ENCODE peak calls at places on chromosomes 6 and 20, in eight cellular contexts. S, Z, W, F, C, T, A and Y are unnamed samples.

GRCh38 chr6:56767892-56768531 is 125.3 kb upstream of the DST start:
- DNase-seq in S (no peak), Z (no peak), W (peak), F (no peak), C (no peak), T (no peak), A (no peak), Y (no peak)

GRCh38 chr20:63453029-63453523 is 19.4 kb downstream of the KCNQ2 start:
- DNase-seq in S (no peak), Z (no peak), W (peak), F (peak), C (no peak), T (no peak), A (no peak), Y (no peak)

GRCh38 chr6:5950448-5950847 is 56.3 kb downstream of the NRN1 start:
- DNase-seq in S (no peak), Z (no peak), W (peak), F (no peak), C (no peak), T (peak), A (no peak), Y (no peak)

GRCh38 chr6:28090902-28091586 is 10.7 kb downstream of the ZNF165 start:
- DNase-seq in S (no peak), Z (no peak), W (no peak), F (no peak), C (no peak), T (no peak), A (no peak), Y (no peak)

GRCh38 chr6:11847515-11848244 is 69.1 kb upstream of the ADTRP start:
- DNase-seq in S (peak), Z (no peak), W (no peak), F (no peak), C (peak), T (no peak), A (no peak), Y (peak)

GRCh38 chr6:118787746-118788419 is 106.1 kb upstream of the ASF1A start:
- DNase-seq in S (no peak), Z (no peak), W (no peak), F (no peak), C (no peak), T (no peak), A (no peak), Y (peak)

GRCh38 chr6:7100072-7100750 is 7.5 kb upstream of the RREB1 start:
- DNase-seq in S (no peak), Z (no peak), W (no peak), F (no peak), C (no peak), T (no peak), A (no peak), Y (no peak)

GRCh38 chr6:170293411-170293844 is 2.5 kb upstream of the DLL1 start:
- DNase-seq in S (no peak), Z (no peak), W (no peak), F (no peak), C (no peak), T (no peak), A (no peak), Y (no peak)

GRCh38 chr6:162177733-162178132 is 549.8 kb downstream of the PRKN start:
- DNase-seq in S (peak), Z (no peak), W (peak), F (no peak), C (no peak), T (no peak), A (no peak), Y (no peak)

GRCh38 chr20:37735541-37735940 is 41.7 kb downstream of the CTNNBL1 start:
- DNase-seq in S (no peak), Z (no peak), W (no peak), F (no peak), C (no peak), T (no peak), A (no peak), Y (no peak)

GRCh38 chr6:18048953-18049630 is 61.7 kb upstream of the KIF13A start:
- DNase-seq in S (no peak), Z (no peak), W (no peak), F (no peak), C (no peak), T (no peak), A (no peak), Y (no peak)

GRCh38 chr6:109052852-109053251 is 41.8 kb downstream of the SESN1 start:
- DNase-seq in S (no peak), Z (no peak), W (no peak), F (no peak), C (no peak), T (no peak), A (peak), Y (no peak)

GRCh38 chr6:165805604-165806003 is 142.6 kb upstream of the PDE10A start:
- DNase-seq in S (no peak), Z (no peak), W (peak), F (no peak), C (no peak), T (no peak), A (no peak), Y (no peak)

GRCh38 chr6:30463242-30463641 is 26.1 kb upstream of the HLA-E start:
- DNase-seq in S (no peak), Z (no peak), W (no peak), F (no peak), C (no peak), T (no peak), A (no peak), Y (no peak)

GRCh38 chr6:134539865-134540323 is 222.0 kb upstream of the SGK1 start:
- DNase-seq in S (no peak), Z (peak), W (peak), F (no peak), C (no peak), T (no peak), A (no peak), Y (peak)

GRCh38 chr6:17866876-17867444 is 120.5 kb downstream of the KIF13A start:
- DNase-seq in S (no peak), Z (no peak), W (no peak), F (peak), C (no peak), T (no peak), A (no peak), Y (no peak)

GRCh38 chr20:63641146-63641791 is 12.0 kb downstream of the STMN3 start:
- DNase-seq in S (no peak), Z (peak), W (peak), F (no peak), C (no peak), T (no peak), A (no peak), Y (peak)

GRCh38 chr6:4577406-4577805 is 198.8 kb upstream of the CDYL start:
- DNase-seq in S (peak), Z (no peak), W (no peak), F (no peak), C (peak), T (no peak), A (no peak), Y (peak)

GRCh38 chr6:17349437-17349836 is 44.0 kb upstream of the CAP2 start:
- DNase-seq in S (no peak), Z (peak), W (no peak), F (peak), C (peak), T (no peak), A (no peak), Y (peak)

GRCh38 chr6:13365320-13365719 is 37.0 kb upstream of the TBC1D7 start:
- DNase-seq in S (no peak), Z (no peak), W (no peak), F (no peak), C (no peak), T (no peak), A (no peak), Y (no peak)

GRCh38 chr6:33634203-33634727 is 13.1 kb downstream of the ITPR3 start:
- DNase-seq in S (peak), Z (no peak), W (no peak), F (peak), C (no peak), T (no peak), A (no peak), Y (no peak)

GRCh38 chr6:105322499-105323231 is 80.2 kb downstream of the PREP start:
- DNase-seq in S (no peak), Z (peak), W (no peak), F (no peak), C (no peak), T (no peak), A (no peak), Y (no peak)

GRCh38 chr20:46552460-46553420 is 2.3 kb upstream of the OCSTAMP start:
- DNase-seq in S (no peak), Z (no peak), W (no peak), F (no peak), C (no peak), T (no peak), A (no peak), Y (no peak)

GRCh38 chr20:50385733-50386640 is 124.2 kb upstream of the PTPN1 start:
- DNase-seq in S (no peak), Z (no peak), W (no peak), F (no peak), C (peak), T (no peak), A (no peak), Y (no peak)

GRCh38 chr6:14596410-14596809 is 478.8 kb downstream of the CD83 start:
- DNase-seq in S (peak), Z (peak), W (no peak), F (no peak), C (peak), T (no peak), A (no peak), Y (peak)

GRCh38 chr6:162772466-162772865 is 44.7 kb downstream of the PACRG start:
- DNase-seq in S (no peak), Z (no peak), W (no peak), F (no peak), C (no peak), T (no peak), A (peak), Y (no peak)

GRCh38 chr6:447381-448165 is 56.0 kb downstream of the IRF4 start:
- DNase-seq in S (no peak), Z (no peak), W (no peak), F (no peak), C (no peak), T (no peak), A (no peak), Y (no peak)

GRCh38 chr6:34391711-34392496 is 565 bp downstream of the NUDT3 start:
- DNase-seq in S (peak), Z (peak), W (peak), F (peak), C (peak), T (peak), A (peak), Y (peak)

GRCh38 chr6:137323860-137324259 is 104.7 kb upstream of the IFNGR1 start:
- DNase-seq in S (no peak), Z (no peak), W (peak), F (no peak), C (no peak), T (peak), A (no peak), Y (no peak)

GRCh38 chr6:150813993-150814359 is 51.5 kb upstream of the MTHFD1L start:
- DNase-seq in S (peak), Z (peak), W (no peak), F (peak), C (peak), T (no peak), A (no peak), Y (no peak)

GRCh38 chr6:132813173-132813856 is 1.1 kb upstream of the RPS12 start:
- DNase-seq in S (peak), Z (peak), W (peak), F (peak), C (no peak), T (peak), A (no peak), Y (peak)

GRCh38 chr20:38853759-38854158 is 48.3 kb downstream of the PPP1R16B start:
- DNase-seq in S (no peak), Z (no peak), W (no peak), F (no peak), C (no peak), T (no peak), A (no peak), Y (no peak)

GRCh38 chr20:37988555-37988954 is 44.7 kb downstream of the TTI1 start:
- DNase-seq in S (no peak), Z (no peak), W (no peak), F (no peak), C (no peak), T (no peak), A (no peak), Y (peak)

GRCh38 chr6:166775180-166775922 is 148.3 kb upstream of the RPS6KA2 start:
- DNase-seq in S (peak), Z (peak), W (peak), F (peak), C (peak), T (peak), A (peak), Y (peak)

GRCh38 chr6:41683460-41684310 is 45.4 kb downstream of the MDFI start:
- DNase-seq in S (peak), Z (peak), W (peak), F (peak), C (peak), T (peak), A (peak), Y (peak)

GRCh38 chr6:137755284-137755683 is 111.8 kb upstream of the TNFAIP3 start:
- DNase-seq in S (no peak), Z (no peak), W (no peak), F (no peak), C (no peak), T (no peak), A (no peak), Y (no peak)

GRCh38 chr6:132960720-132961119 is 146.4 kb downstream of the RPS12 start:
- DNase-seq in S (no peak), Z (peak), W (no peak), F (no peak), C (no peak), T (no peak), A (no peak), Y (no peak)

GRCh38 chr6:20610636-20611200 is 76.5 kb downstream of the CDKAL1 start:
- DNase-seq in S (no peak), Z (no peak), W (no peak), F (no peak), C (peak), T (no peak), A (no peak), Y (no peak)

DNA sequence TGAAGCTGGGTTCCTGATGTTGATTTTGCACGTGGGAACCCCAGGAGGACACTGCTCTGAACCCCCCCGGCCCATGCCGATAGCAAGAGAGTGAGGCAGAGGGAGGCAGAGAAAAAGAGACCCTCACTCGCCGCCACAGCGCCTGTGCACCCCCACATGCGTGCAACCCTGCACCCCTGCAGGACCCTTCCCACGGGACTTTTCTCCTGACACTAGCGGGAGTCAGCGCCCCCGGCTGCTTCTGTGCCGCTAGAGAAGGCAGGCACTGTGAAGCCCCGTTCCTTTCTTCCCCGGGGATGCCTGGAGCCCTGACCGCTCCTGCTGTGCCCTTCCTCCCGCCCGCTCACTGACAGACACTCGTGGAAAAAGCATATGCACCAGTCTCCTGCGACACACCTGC is 67.4 kb downstream of the GMPR start:
- DNase-seq in S (no peak), Z (no peak), W (no peak), F (no peak), C (no peak), T (peak), A (no peak), Y (no peak)
- H2AFZ ChIP-seq in S (no peak), Z (no peak), W (peak), F (no peak), C (no peak), T (peak), A (no peak), Y (no peak)

DNA sequence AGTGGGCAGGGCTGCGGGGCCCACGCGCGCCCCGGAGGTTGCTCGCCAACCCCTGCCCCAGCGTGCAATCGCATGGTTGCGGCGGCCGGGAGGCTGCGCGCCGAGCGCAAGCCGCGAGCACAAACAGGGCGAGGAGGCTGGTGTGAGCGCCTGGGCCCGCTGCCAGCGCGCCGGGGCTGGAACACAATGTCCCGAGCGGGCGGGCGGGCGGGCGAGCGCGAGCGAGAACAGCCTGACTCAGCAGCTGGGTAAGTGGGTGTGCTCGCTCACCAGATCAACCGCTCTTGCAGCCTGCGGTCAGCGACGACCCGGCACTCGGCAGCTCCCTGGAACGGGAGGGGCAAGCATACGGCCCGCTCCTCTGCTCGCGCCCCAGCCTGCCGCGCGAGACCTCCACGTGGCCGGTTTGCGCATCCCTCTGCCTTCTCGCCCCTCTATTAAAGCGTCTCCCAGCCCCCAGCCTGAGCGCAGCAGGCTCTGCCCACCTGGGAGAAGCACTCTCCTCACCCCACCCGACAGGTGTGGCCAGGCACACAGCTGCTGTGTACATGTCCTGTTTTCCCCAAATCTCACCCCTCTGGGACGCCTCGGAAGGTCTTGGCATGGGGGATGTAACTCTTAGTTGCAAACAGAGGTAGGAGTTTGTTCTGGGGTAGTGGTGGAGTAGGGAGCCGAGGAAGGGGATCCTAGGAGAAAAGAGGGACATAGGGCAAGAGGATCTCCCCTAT is 8.7 kb upstream of the ARMC12 start:
- DNase-seq in S (peak), Z (peak), W (peak), F (peak), C (peak), T (peak), A (no peak), Y (peak)
- H2AFZ ChIP-seq in S (peak), Z (peak), W (peak), F (peak), C (peak), T (peak), A (peak), Y (peak)

GRCh38 chr6:79468116-79468515 is 69.1 kb downstream of the LCA5 start:
- DNase-seq in S (no peak), Z (no peak), W (no peak), F (no peak), C (peak), T (no peak), A (no peak), Y (peak)

GRCh38 chr6:79466222-79466834 is 70.9 kb downstream of the LCA5 start:
- DNase-seq in S (peak), Z (peak), W (peak), F (no peak), C (peak), T (peak), A (peak), Y (peak)

GRCh38 chr6:79461205-79461604 is 76.0 kb downstream of the LCA5 start:
- DNase-seq in S (no peak), Z (peak), W (no peak), F (peak), C (no peak), T (no peak), A (no peak), Y (no peak)

GRCh38 chr6:79467716-79468115 is 69.5 kb downstream of the LCA5 start:
- DNase-seq in S (no peak), Z (peak), W (peak), F (peak), C (peak), T (no peak), A (no peak), Y (peak)

GRCh38 chr6:79463721-79464120 is 73.5 kb downstream of the LCA5 start:
- DNase-seq in S (peak), Z (peak), W (peak), F (peak), C (no peak), T (no peak), A (peak), Y (no peak)
- H2AFZ ChIP-seq in S (no peak), Z (peak), W (no peak), F (no peak), C (no peak), T (no peak), A (no peak), Y (no peak)

DNA sequence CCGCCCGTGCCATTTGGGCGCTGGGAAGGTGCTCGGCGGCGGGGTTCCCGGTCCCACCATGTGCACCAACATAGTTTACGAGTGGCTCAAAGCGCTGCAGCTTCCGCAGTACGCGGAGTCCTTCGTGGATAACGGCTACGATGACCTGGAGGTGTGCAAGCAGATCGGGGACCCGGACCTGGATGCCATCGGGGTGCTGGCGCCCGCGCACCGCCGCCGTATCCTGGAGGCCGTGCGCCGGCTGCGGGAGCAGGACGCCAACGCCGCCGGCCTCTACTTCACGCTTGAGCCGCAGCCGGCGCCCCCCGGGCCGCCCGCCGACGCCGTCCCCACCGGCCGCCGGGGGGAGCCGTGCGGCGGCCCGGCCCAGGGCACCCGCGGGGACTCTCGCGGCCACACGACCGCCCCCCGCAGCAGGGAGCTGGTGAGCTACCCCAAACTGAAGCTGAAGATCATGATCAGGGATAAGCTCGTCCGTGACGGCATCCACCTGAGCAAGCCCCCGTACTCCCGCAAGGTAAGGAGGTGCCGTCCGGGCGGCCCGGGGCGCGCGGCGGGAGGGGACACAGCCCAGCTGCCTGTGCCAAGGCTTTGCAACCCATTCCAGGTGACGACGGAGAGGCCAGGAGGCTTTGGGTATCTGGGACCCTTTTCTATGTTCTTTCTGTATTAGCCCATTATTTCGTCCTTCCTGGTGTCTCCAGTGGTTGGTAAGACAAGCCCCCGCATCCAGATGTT is 550 bp downstream of the SAMD5 start:
- DNase-seq in S (peak), Z (no peak), W (peak), F (no peak), C (no peak), T (no peak), A (no peak), Y (no peak)
- H2AFZ ChIP-seq in S (peak), Z (peak), W (peak), F (no peak), C (peak), T (no peak), A (peak), Y (peak)